ENCODE peak calls at places on chromosome 19, in six cellular contexts. D, G, J, A, E and V are unnamed samples.

GRCh38 chr19:23283925-23284324 is 33.7 kb upstream of the ZNF724 start:
- DNase-seq in D (peak), G (no peak), J (peak), A (peak), E (peak), V (peak)

GRCh38 chr19:29565171-29565570 is 39.4 kb downstream of the VSTM2B start:
- DNase-seq in D (no peak), G (no peak), J (no peak), A (no peak), E (no peak), V (no peak)

GRCh38 chr19:38543807-38544568 is 73.8 kb downstream of the MAP4K1 start:
- DNase-seq in D (peak), G (peak), J (peak), A (peak), E (no peak), V (no peak)

GRCh38 chr19:40467007-40467565 is 285 bp downstream of the SPTBN4 start:
- DNase-seq in D (no peak), G (peak), J (no peak), A (no peak), E (no peak), V (no peak)

GRCh38 chr19:7126132-7126531 is 56.6 kb downstream of the ZNF557 start:
- DNase-seq in D (no peak), G (no peak), J (no peak), A (no peak), E (no peak), V (no peak)

GRCh38 chr19:29586401-29586800 is 19.7 kb upstream of the POP4 start:
- DNase-seq in D (no peak), G (no peak), J (no peak), A (no peak), E (no peak), V (no peak)

GRCh38 chr19:42235181-42235580 is 7.2 kb downstream of the GSK3A start:
- DNase-seq in D (no peak), G (no peak), J (no peak), A (no peak), E (no peak), V (no peak)

GRCh38 chr19:7210359-7210758 is 83.9 kb downstream of the INSR start:
- DNase-seq in D (no peak), G (no peak), J (no peak), A (no peak), E (no peak), V (no peak)

GRCh38 chr19:39363909-39364457 is 21.8 kb downstream of the SAMD4B start:
- DNase-seq in D (no peak), G (no peak), J (no peak), A (no peak), E (no peak), V (no peak)

GRCh38 chr19:24159707-24160106 is 72.7 kb downstream of the ZNF254 start:
- DNase-seq in D (peak), G (no peak), J (no peak), A (no peak), E (no peak), V (peak)

GRCh38 chr19:19531951-19532805 is 3.5 kb downstream of the YJEFN3 start:
- DNase-seq in D (peak), G (peak), J (peak), A (peak), E (peak), V (peak)

DNA sequence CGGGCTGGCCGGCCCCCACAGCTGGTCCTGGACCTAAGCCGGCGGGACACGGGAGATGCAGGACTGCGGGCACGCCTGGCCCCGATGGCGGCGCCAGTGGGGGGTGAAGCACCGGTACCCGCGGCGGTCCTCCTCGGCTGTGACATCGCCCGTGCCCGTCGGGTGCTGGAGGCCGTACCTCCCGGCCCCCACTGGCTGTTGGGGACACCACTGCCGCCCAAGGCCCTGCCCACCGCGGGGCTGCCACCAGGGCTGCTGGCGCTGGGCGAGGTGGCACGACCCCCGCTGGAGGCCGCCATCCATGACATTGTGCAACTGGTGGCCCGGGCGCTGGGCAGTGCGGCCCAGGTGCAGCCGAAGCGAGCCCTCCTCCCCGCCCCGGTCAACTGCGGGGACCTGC is 3.1 kb downstream of the GRIN3B start:
- DNase-seq in D (no peak), G (no peak), J (no peak), A (no peak), E (no peak), V (no peak)
- H3K4me3 ChIP-seq in D (no peak), G (no peak), J (no peak), A (no peak), E (no peak), V (no peak)

GRCh38 chr19:50557009-50557613 is 11.1 kb downstream of the LRRC4B start:
- DNase-seq in D (no peak), G (peak), J (no peak), A (no peak), E (no peak), V (no peak)
- H3K4me3 ChIP-seq in D (peak), G (no peak), J (peak), A (peak), E (no peak), V (peak)

GRCh38 chr19:1275976-1276619 is 768 bp downstream of the FAM174C start:
- DNase-seq in D (no peak), G (no peak), J (no peak), A (no peak), E (no peak), V (no peak)

GRCh38 chr19:1275260-1275975 is at the start of gene FAM174C:
- DNase-seq in D (peak), G (peak), J (peak), A (peak), E (peak), V (peak)

GRCh38 chr19:1273263-1274041 is 1.9 kb upstream of the FAM174C start:
- DNase-seq in D (no peak), G (no peak), J (no peak), A (no peak), E (no peak), V (no peak)

GRCh38 chr19:1274081-1274851 is 1.1 kb upstream of the FAM174C start:
- DNase-seq in D (no peak), G (no peak), J (no peak), A (no peak), E (no peak), V (no peak)

DNA sequence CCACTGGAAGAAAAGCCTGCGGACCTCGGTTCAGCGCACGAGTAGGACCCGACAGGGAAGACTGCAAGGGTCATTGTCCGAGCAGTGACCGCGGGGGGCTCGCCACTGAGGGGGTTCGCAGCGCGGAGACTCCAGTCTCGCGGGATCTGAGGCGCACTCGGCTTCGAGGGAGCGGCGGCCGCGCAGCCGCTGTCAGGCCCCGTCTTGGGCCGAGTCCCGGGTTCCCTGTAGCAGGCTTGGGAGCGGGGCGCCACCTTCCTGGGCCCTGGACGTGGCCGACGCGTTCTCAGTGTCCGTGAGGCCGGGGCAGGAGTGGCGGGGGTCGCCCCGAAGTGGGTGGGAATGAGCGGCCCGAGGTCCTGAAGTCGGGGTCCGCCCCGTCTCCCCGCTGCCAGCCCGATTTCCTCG is 474 bp upstream of the FAM174C start:
- DNase-seq in D (no peak), G (no peak), J (no peak), A (no peak), E (no peak), V (no peak)
- H3K4me3 ChIP-seq in D (peak), G (peak), J (peak), A (peak), E (no peak), V (peak)

GRCh38 chr19:8308891-8309291 is 733 bp upstream of the CD320 start:
- DNase-seq in D (no peak), G (peak), J (peak), A (peak), E (no peak), V (no peak)
- H3K4me3 ChIP-seq in D (peak), G (peak), J (peak), A (peak), E (no peak), V (peak)

GRCh38 chr19:2540251-2540645 is 64.3 kb downstream of the GADD45B start:
- DNase-seq in D (no peak), G (no peak), J (no peak), A (no peak), E (no peak), V (no peak)
- H3K4me3 ChIP-seq in D (peak), G (no peak), J (peak), A (peak), E (no peak), V (no peak)

GRCh38 chr19:5435642-5436017 is 19.6 kb upstream of the ZNRF4 start:
- DNase-seq in D (no peak), G (no peak), J (no peak), A (no peak), E (no peak), V (no peak)
- H3K4me3 ChIP-seq in D (no peak), G (no peak), J (no peak), A (no peak), E (no peak), V (no peak)

DNA sequence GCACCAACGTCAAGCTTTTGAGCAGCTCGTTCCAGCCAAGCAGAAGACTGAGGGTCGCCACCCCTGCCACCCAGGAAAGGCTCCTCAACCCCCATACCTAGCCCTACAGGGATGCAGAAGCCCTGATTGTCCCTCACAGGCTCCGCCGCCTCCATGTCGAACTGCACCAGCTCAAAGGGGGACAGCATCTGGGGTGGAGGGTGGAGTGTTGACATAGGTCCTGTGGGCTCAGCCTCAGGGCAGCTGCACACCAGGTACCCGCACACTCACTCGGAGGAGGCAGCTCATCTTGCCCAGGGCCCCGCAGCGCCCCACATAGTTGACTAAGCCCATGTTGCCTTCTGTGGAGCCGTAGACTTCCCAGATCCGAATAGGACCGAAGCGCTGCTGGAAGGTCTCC is 11.6 kb downstream of the SLC27A5 start:
- DNase-seq in D (no peak), G (no peak), J (no peak), A (no peak), E (no peak), V (no peak)
- H3K4me3 ChIP-seq in D (peak), G (peak), J (no peak), A (peak), E (no peak), V (peak)

GRCh38 chr19:45901912-45902650 is at the start of gene MYPOP:
- DNase-seq in D (no peak), G (no peak), J (no peak), A (no peak), E (no peak), V (no peak)

GRCh38 chr19:45901432-45901903 is 945 bp downstream of the MYPOP start:
- DNase-seq in D (peak), G (peak), J (peak), A (peak), E (peak), V (no peak)

GRCh38 chr19:45902651-45903625 is 525 bp upstream of the MYPOP start:
- DNase-seq in D (peak), G (peak), J (peak), A (peak), E (peak), V (peak)

GRCh38 chr19:45906221-45906620 is 3.8 kb upstream of the MYPOP start:
- DNase-seq in D (peak), G (no peak), J (no peak), A (no peak), E (no peak), V (no peak)

GRCh38 chr19:45905016-45905415 is 2.6 kb upstream of the MYPOP start:
- DNase-seq in D (no peak), G (no peak), J (no peak), A (no peak), E (no peak), V (no peak)
- H3K4me3 ChIP-seq in D (no peak), G (no peak), J (no peak), A (no peak), E (no peak), V (no peak)